ENCODE peak calls at places on chromosomes 7 and 10, in ten cellular contexts. C, N, W, A, X, K, J, G, Q and R are unnamed samples. For H3K36me3, the result is how much of the 10 kb centered on the place peaks cover.

GRCh38 chr7:131905574-131905973 is 349.1 kb upstream of the PODXL start:
- DNase-seq in C (no peak), X (no peak), K (no peak), W (no peak), J (no peak), G (no peak), N (no peak), A (no peak), Q (no peak), R (no peak)

GRCh38 chr7:132422502-132423101 is 153.7 kb downstream of the PLXNA4 start:
- DNase-seq in C (no peak), N (no peak), A (no peak), Q (no peak), X (no peak), G (no peak), J (no peak), K (no peak), W (peak), R (no peak)

GRCh38 chr10:30493609-30494530 is 59.9 kb downstream of the MAP3K8 start:
- DNase-seq in N (peak), J (peak), X (no peak), G (peak), A (no peak), K (peak), Q (no peak), W (peak), C (peak), R (peak)

GRCh38 chr10:7857259-7857658 is 39.0 kb downstream of the TAF3 start:
- DNase-seq in W (no peak), K (no peak), J (no peak), X (no peak), G (no peak), C (no peak), A (no peak), N (no peak), Q (no peak), R (no peak)

GRCh38 chr10:131206136-131206995 is 105.2 kb downstream of the TCERG1L start:
- DNase-seq in W (no peak), X (peak), K (no peak), C (peak), N (no peak), G (no peak), J (peak), A (peak), Q (no peak), R (no peak)

GRCh38 chr10:1035201-1035600 is 9.5 kb upstream of the IDI2 start:
- DNase-seq in K (no peak), X (no peak), C (no peak), A (no peak), W (no peak), N (no peak), J (no peak), Q (no peak), G (no peak), R (no peak)

GRCh38 chr7:110964770-110965169 is 126.2 kb upstream of the LRRN3 start:
- DNase-seq in W (peak), C (no peak), X (no peak), N (peak), J (no peak), A (no peak), G (no peak), K (no peak), Q (no peak), R (no peak)

GRCh38 chr10:61919646-61920215 is 18.2 kb downstream of the ARID5B start:
- DNase-seq in G (no peak), A (no peak), J (no peak), C (no peak), X (no peak), Q (no peak), N (no peak), K (no peak), W (peak), R (no peak)

GRCh38 chr7:143458263-143458662 is 15.0 kb downstream of the TAS2R60 start:
- DNase-seq in C (no peak), G (no peak), K (no peak), X (no peak), Q (no peak), W (peak), J (no peak), A (no peak), N (no peak), R (peak)

DNA sequence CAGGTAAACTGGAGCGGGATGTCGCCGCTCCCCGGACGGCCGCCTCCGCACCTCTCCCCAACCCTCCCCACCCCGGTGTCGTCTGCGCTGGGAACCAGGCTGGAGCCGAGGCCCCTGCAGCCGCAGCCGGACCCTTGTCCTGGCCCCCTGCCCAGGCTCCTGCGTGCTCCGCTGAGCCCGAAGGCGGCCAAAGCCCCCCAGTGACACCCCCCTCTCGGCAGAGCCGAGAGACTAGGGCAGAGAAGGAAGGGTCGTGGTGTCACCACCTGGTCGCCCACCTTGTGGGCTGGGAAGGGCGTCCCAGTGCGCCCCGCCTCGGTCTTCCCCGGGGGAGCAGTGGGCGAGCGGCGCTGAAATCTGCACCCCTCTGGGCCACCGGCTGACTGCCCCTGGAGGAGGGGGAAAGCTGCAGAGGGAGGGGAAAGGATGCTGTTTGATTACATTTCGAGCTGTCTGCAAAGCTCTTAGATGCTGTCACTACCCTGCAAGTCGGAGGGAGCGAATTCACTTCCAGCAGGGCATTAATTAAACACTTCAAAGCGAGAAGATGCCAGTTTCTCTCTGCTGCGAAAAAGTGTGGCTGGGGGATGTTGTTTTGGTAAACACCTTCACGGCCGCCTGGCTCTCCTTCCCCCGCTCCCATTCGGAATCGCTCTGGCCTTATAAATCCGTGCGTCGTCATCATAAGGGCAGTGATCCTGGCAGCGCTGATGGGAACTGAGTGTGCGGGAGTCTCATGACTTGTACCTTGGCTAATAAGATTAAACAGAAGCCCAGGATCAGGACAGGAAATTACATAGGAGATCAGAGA is 622 bp downstream of the DYNC1I1 start:
- DNase-seq in J (no peak), Q (no peak), A (peak), X (no peak), N (no peak), C (peak), K (peak), G (peak), W (peak), R (peak)
- H3K4me3 ChIP-seq in J (peak), Q (no peak), A (peak), X (peak), N (peak), C (peak), K (peak), G (no peak), W (peak), R (peak)

GRCh38 chr10:3735175-3735574 is 49.8 kb downstream of the KLF6 start:
- DNase-seq in K (no peak), J (no peak), N (no peak), Q (no peak), A (peak), X (no peak), G (no peak), W (no peak), C (no peak), R (no peak)
- TF ChIP-seq CTCF in K (peak), J (peak), N (no peak), Q (no peak), A (peak), X (no peak), G (peak), W (no peak), C (peak), R (no peak)

DNA sequence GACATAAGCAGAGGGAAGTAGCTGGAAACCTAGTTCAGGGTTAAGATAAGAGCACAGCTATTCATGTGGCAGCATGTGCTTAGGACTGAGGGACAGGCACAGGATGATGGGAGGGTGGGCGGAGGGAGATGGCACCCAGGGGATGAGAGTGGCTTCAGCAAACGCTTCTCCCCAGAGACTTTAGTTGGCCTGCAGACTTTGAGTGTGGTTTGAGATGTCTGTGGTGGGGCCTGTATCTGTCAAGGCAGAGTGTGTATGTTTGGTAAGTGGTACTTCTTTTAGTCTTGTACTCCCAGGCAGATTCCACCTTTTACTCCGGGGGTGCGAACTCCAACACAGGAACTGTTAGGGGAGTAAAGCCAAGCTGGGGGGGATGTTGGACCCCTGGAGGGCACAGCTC is 88.9 kb downstream of the WDFY4 start:
- DNase-seq in C (no peak), X (no peak), G (no peak), W (no peak), J (no peak), K (no peak), Q (no peak), N (no peak), A (peak), R (no peak)
- H3K36me3 ChIP-seq in C (under half), X (under half), G (under half), W (under half), J (under half), K (under half), Q (under half), N (under half), A (under half), R (under half)

GRCh38 chr10:127195571-127196226 is 692 bp downstream of the INSYN2A start:
- DNase-seq in Q (no peak), N (no peak), A (peak), K (no peak), W (peak), X (no peak), C (no peak), G (no peak), J (no peak), R (no peak)
- H3K4me3 ChIP-seq in Q (no peak), N (peak), A (peak), K (peak), W (peak), X (peak), C (peak), G (no peak), J (peak), R (peak)

GRCh38 chr10:117860823-117861222 is 185.9 kb downstream of the RAB11FIP2 start:
- DNase-seq in J (no peak), Q (no peak), A (no peak), X (no peak), K (no peak), N (peak), W (no peak), C (no peak), G (no peak), R (peak)
- TF ChIP-seq CTCF in J (no peak), Q (no peak), A (peak), X (peak), K (peak), N (no peak), W (peak), C (no peak), G (no peak), R (peak)